ENCODE peak calls at places on chromosomes 12 and 14, in four cellular contexts. Y is neural progenitor cell, B is A549, G is NT2/D1. W is an unnamed sample.

GRCh38 chr12:38720661-38721060 is 184.7 kb downstream of the CPNE8 start:
- DNase-seq in Y (no peak), B (no peak), G (no peak), W (no peak)

GRCh38 chr14:54366726-54367707 is 29.8 kb upstream of the CDKN3 start:
- DNase-seq in Y (peak; percentile 72), B (peak; percentile 38), G (peak; percentile 43), W (peak; percentile 37)

GRCh38 chr12:92769124-92769901 is 66.5 kb downstream of the PLEKHG7 start:
- DNase-seq in Y (no peak), B (no peak), G (no peak), W (no peak)

GRCh38 chr12:90211017-90211416 is 502.4 kb upstream of the ATP2B1 start:
- DNase-seq in Y (no peak), B (peak; percentile 5), G (no peak), W (no peak)

GRCh38 chr12:111753144-111753881 is 13.4 kb upstream of the ALDH2 start:
- DNase-seq in Y (peak; percentile 82), B (peak; percentile 82), G (peak; percentile 56), W (peak; percentile 38)

GRCh38 chr12:66584673-66585072 is 94.2 kb downstream of the GRIP1 start:
- DNase-seq in Y (no peak), B (no peak), G (no peak), W (no peak)

GRCh38 chr14:97780804-97781203 is 983.6 kb downstream of the VRK1 start:
- DNase-seq in Y (no peak), B (no peak), G (no peak), W (no peak)

GRCh38 chr12:5803532-5803931 is 141.5 kb downstream of the ANO2 start:
- DNase-seq in Y (no peak), B (no peak), G (no peak), W (no peak)

GRCh38 chr12:109503611-109504010 is 26.2 kb downstream of the UBE3B start:
- DNase-seq in Y (no peak), B (no peak), G (no peak), W (peak; percentile 32)

GRCh38 chr12:56104815-56105476 is 587 bp downstream of the PA2G4 start:
- DNase-seq in Y (no peak), B (no peak), G (no peak), W (peak; percentile 42)

GRCh38 chr14:62301911-62302310 is 539.7 kb downstream of the SNAPC1 start:
- DNase-seq in Y (no peak), B (no peak), G (no peak), W (no peak)

GRCh38 chr14:79745046-79745445 is 466.3 kb downstream of the DIO2 start:
- DNase-seq in Y (no peak), B (no peak), G (no peak), W (no peak)

GRCh38 chr12:99390707-99391106 is 256.8 kb upstream of the GARIN6 start:
- DNase-seq in Y (peak; percentile 65), B (peak; percentile 6), G (peak; percentile 18), W (peak; percentile 5)

GRCh38 chr12:117768860-117769259 is 199.9 kb downstream of the KSR2 start:
- DNase-seq in Y (no peak), B (no peak), G (no peak), W (no peak)

DNA sequence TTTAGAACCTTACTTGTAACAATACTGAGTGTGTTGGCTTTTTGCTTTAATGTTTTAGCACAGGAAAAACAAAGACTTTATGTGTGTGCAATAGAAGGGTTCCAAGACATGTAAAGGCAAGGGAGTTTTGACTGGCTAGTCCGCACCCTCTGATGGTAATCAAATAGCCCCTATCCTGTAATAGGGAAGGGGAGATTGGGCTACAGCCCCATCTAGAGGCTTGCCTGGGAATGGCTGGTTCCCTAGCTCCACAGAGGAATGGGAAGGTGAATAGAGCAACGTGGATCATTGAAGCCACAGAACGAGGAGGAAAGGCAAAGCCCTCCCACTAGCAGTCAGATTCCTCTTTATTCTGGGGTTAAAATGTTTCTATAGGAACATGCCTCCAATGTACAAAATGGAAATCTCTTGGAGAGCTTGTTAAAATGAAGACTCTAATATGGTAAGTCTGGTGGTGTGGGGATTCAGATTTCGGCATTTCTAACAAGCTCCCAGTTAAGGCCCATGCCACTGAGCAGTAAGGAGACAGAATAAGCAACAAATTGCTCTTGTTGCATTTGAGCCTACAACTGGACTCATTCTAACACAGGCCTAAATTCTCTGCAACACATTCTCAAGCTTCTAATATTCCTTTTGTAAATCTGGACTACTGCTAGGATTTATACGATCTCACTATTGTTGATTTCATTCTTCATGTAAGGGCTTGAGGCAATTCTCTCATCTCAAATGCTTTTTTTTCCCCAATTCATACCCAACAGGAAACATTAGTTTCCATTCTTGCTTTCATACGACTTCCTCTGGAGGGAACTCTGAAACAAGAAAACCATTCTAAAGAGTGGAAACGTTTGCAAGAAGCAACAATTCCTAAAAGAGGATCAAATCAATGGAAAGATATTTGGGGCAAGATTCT is 57.1 kb downstream of the NIN start:
- DNase-seq in Y (peak; percentile 71), B (peak; percentile 63), G (peak; percentile 20), W (peak; percentile 79)
- H3K4me1 ChIP-seq in Y (peaks cover 7% of the 10 kb centered on the region), B (peaks cover 5% of the 10 kb centered on the region), G (no peaks in the 10 kb centered on the region), W (peaks cover 2% of the 10 kb centered on the region)

DNA sequence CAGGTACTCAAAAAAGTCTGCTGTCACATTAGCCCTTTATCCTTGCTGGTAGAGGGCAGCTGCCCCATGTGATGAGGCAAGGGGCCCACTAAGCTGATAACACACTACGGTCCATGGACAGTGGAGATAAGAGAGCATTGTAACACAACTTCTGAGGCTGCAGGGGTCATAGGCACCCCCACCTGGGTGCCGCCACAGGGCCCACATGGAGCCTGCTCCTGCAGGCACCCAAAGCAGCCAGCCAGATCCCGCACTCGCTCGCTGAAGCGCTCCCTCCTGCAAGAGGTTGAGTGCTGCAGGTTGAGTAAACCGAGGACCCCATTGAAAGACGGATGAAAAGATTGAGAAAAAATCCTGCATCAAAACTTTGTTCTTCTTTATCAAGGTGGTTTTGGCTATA is 566.3 kb upstream of the NOVA1 start:
- DNase-seq in Y (no peak), B (no peak), G (no peak), W (no peak)
- H3K9me3 ChIP-seq in Y (no peaks in the 10 kb centered on the region), B (no peaks in the 10 kb centered on the region), G (no peaks in the 10 kb centered on the region), W (no peaks in the 10 kb centered on the region)

GRCh38 chr14:70005281-70005805 is 126.1 kb downstream of the SMOC1 start:
- DNase-seq in Y (peak; percentile 76), B (no peak), G (no peak), W (no peak)

GRCh38 chr14:70002589-70003240 is 123.5 kb downstream of the SMOC1 start:
- DNase-seq in Y (no peak), B (no peak), G (no peak), W (no peak)

GRCh38 chr14:70008863-70009262 is 129.6 kb downstream of the SMOC1 start:
- DNase-seq in Y (no peak), B (no peak), G (no peak), W (no peak)

GRCh38 chr14:70008457-70008856 is 129.2 kb downstream of the SMOC1 start:
- DNase-seq in Y (no peak), B (no peak), G (no peak), W (no peak)

DNA sequence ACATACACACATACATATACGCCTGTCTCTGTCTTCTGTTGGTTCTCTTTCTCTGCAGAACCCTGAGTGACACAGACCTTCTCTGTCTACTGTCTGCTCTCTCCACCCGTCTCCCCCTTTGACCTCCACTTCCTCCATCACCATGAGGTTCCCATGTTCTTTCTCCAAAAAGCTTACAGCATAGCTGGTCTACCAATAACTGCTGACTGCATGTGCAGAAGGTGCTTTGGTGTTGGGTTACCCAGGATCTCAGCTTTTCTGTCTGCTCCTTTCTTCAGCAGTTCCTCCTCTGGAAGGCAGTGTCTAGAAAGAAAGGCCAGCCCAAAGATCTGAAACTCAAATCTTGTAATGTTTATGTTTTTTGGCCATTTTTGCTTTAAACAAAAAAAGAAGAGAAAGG is 125.6 kb downstream of the SMOC1 start:
- DNase-seq in Y (no peak), B (no peak), G (no peak), W (no peak)
- H3K4me3 ChIP-seq in Y (no peak overlapping the region), B (no peak overlapping the region), G (no peak overlapping the region), W (no peak overlapping the region)

DNA sequence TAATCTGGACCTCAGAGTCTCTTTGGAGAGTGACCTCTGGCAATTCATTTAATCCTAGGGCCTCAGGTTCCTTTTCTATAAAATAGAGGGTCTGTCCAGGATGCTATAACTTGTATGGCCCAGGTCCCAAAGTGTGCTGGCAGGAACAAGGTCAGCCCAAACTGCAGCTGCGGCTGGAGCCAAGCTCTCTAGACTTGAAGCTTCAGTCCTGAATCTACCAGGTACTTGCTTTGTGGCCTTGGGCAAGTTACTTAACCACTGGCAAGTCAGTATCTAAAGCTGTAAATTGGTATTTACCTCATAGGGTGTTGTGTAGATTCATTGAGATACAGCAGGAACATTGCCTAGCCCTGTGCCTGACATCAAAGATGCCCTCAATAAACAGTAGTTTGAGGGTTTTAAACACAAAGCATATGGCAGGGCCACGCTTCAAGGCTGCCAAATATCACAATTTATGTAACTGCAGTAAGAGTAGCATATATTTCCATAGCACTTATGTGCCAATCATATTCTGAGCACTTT is 21.7 kb downstream of the CPM start:
- DNase-seq in Y (no peak), B (no peak), G (no peak), W (no peak)
- H3K4me1 ChIP-seq in Y (peaks cover 8% of the 10 kb centered on the region), B (no peaks in the 10 kb centered on the region), G (no peaks in the 10 kb centered on the region), W (no peaks in the 10 kb centered on the region)

GRCh38 chr14:29941401-29941800 is 13.8 kb upstream of the PRKD1 start:
- DNase-seq in Y (no peak), B (no peak), G (peak; percentile 67), W (no peak)

GRCh38 chr14:29940482-29940881 is 12.8 kb upstream of the PRKD1 start:
- DNase-seq in Y (no peak), B (no peak), G (no peak), W (no peak)

GRCh38 chr14:29937116-29937515 is 9.5 kb upstream of the PRKD1 start:
- DNase-seq in Y (no peak), B (no peak), G (no peak), W (no peak)
- H3K9me3 ChIP-seq in Y (no peaks in the 10 kb centered on the region), B (no peaks in the 10 kb centered on the region), G (no peaks in the 10 kb centered on the region), W (no peaks in the 10 kb centered on the region)

GRCh38 chr14:74515891-74516412 is 22.4 kb downstream of the ISCA2 start:
- DNase-seq in Y (no peak), B (no peak), G (no peak), W (no peak)

GRCh38 chr14:74511966-74512365 is 18.4 kb downstream of the ISCA2 start:
- DNase-seq in Y (no peak), B (no peak), G (no peak), W (no peak)

GRCh38 chr14:74516451-74517155 is 23.0 kb downstream of the ISCA2 start:
- DNase-seq in Y (peak; percentile 27), B (no peak), G (peak; percentile 43), W (no peak)

GRCh38 chr14:74512431-74512830 is 18.9 kb downstream of the ISCA2 start:
- DNase-seq in Y (no peak), B (no peak), G (no peak), W (no peak)

GRCh38 chr14:74514471-74514932 is 20.9 kb downstream of the ISCA2 start:
- DNase-seq in Y (no peak), B (no peak), G (no peak), W (peak; percentile 25)
- H3K4me3 ChIP-seq in Y (no peak overlapping the region), B (no peak overlapping the region), G (no peak overlapping the region), W (no peak overlapping the region)

DNA sequence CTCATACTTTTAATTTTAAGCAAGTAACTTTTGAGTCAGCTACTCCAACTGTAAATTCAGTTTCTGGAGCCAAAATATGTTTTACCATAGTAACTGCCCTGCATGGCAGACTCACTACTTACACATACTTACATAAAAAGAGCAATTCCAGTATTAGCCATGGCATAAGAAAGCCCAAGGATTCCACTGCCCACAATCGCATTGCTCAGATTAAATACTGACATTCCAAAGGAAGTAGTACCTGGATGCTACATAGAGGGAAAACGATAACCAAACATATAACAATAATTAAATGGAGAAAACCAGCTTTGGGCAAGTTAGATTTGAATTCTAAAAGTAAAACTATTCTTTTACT is 2.2 kb downstream of the SLC38A2 start:
- DNase-seq in Y (no peak), B (no peak), G (no peak), W (no peak)
- H3K4me1 ChIP-seq in Y (peaks cover 37% of the 10 kb centered on the region), B (peaks cover 53% of the 10 kb centered on the region), G (no peaks in the 10 kb centered on the region), W (peaks cover 21% of the 10 kb centered on the region)

GRCh38 chr12:78224154-78224553 is 393.5 kb downstream of the NAV3 start:
- DNase-seq in Y (no peak), B (no peak), G (no peak), W (no peak)
- H3K9me3 ChIP-seq in Y (no peaks in the 10 kb centered on the region), B (no peaks in the 10 kb centered on the region), G (peaks cover 10% of the 10 kb centered on the region), W (no peaks in the 10 kb centered on the region)

W was measured in HAP-1.